ENCODE peak calls at places on chromosomes 4 and X, in ten cellular contexts. Q, C, O, U, E, W, I, L, X and Z are unnamed samples.
A peak's percentile ranks its signal among the peaks of the same experiment; 100 is the strongest.

GRCh38 chr4:76558391-76559235 is 123.6 kb downstream of the SHROOM3 start:
- DNase-seq in Q (peak; percentile 7), C (no peak), O (no peak), U (no peak), E (no peak), W (no peak), I (peak; percentile 23), L (no peak), X (no peak), Z (no peak)

GRCh38 chr4:186943607-186943908 is 219.9 kb upstream of the FAT1 start:
- DNase-seq in Q (no peak), C (peak; percentile 48), O (no peak), U (no peak), E (no peak), W (no peak), I (no peak), L (no peak), X (no peak), Z (no peak)

GRCh38 chr4:113899260-113900177 is 79.9 kb downstream of the ARSJ start:
- DNase-seq in Q (no peak), C (no peak), O (no peak), U (no peak), E (no peak), W (peak; percentile 11), I (no peak), L (no peak), X (peak; percentile 68), Z (no peak)

GRCh38 chr4:137677851-137678250 is 145.6 kb upstream of the PCDH18 start:
- DNase-seq in Q (no peak), C (no peak), O (peak; percentile 63), U (no peak), E (no peak), W (no peak), I (no peak), L (no peak), X (no peak), Z (peak; percentile 34)

GRCh38 chrX:115642304-115642703 is 81.3 kb downstream of the PLS3 start:
- DNase-seq in Q (peak; percentile 12), C (no peak), O (no peak), U (no peak), E (no peak), W (no peak), I (no peak), L (no peak), X (no peak), Z (no peak)

GRCh38 chrX:45769919-45770582 is 569.4 kb upstream of the DIPK2B start:
- DNase-seq in Q (no peak), C (peak; percentile 77), O (peak; percentile 94), U (peak; percentile 71), E (no peak), W (no peak), I (no peak), L (peak; percentile 15), X (no peak), Z (peak; percentile 99)

GRCh38 chr4:576991-577498 is 950 bp upstream of the TMEM271 start:
- DNase-seq in Q (peak; percentile 15), C (no peak), O (no peak), U (no peak), E (peak; percentile 47), W (no peak), I (peak; percentile 33), L (no peak), X (no peak), Z (no peak)

GRCh38 chrX:149274516-149275105 is 230.5 kb downstream of the IDS start:
- DNase-seq in Q (no peak), C (no peak), O (no peak), U (no peak), E (no peak), W (no peak), I (no peak), L (no peak), X (no peak), Z (no peak)

GRCh38 chrX:150370589-150371312 is 7.6 kb downstream of the MAMLD1 start:
- DNase-seq in Q (no peak), C (no peak), O (no peak), U (no peak), E (no peak), W (no peak), I (no peak), L (no peak), X (no peak), Z (no peak)

GRCh38 chr4:131382839-131383238 is 1766.3 kb upstream of the PCDH10 start:
- DNase-seq in Q (no peak), C (no peak), O (no peak), U (no peak), E (no peak), W (no peak), I (no peak), L (no peak), X (no peak), Z (no peak)

GRCh38 chr4:107317596-107317995 is 281.5 kb upstream of the DKK2 start:
- DNase-seq in Q (no peak), C (no peak), O (no peak), U (no peak), E (no peak), W (no peak), I (no peak), L (no peak), X (no peak), Z (no peak)

GRCh38 chr4:79623125-79623905 is 215.3 kb upstream of the GK2 start:
- DNase-seq in Q (peak; percentile 1), C (no peak), O (no peak), U (no peak), E (no peak), W (no peak), I (peak; percentile 67), L (no peak), X (no peak), Z (no peak)

GRCh38 chrX:121755541-121755940 is 708.1 kb downstream of the GLUD2 start:
- DNase-seq in Q (no peak), C (no peak), O (no peak), U (no peak), E (no peak), W (no peak), I (no peak), L (no peak), X (no peak), Z (no peak)